ENCODE peak calls at places on chromosomes 12 and 14, in eight cellular contexts. B, E, J, Y, U, F, A and Q are unnamed samples.

GRCh38 chr14:28678887-28679286 is 87.7 kb upstream of the FOXG1 start:
- DNase-seq in J (no peak), E (no peak), B (no peak), Y (no peak), U (no peak), F (no peak), A (no peak), Q (no peak)

GRCh38 chr14:71231521-71232393 is 324.5 kb downstream of the PCNX1 start:
- DNase-seq in B (no peak), J (no peak), Y (no peak), A (peak; percentile 34), F (no peak), E (no peak), U (no peak), Q (no peak)

GRCh38 chr14:85024931-85025330 is 505.0 kb upstream of the FLRT2 start:
- DNase-seq in F (no peak), E (no peak), Y (peak; percentile 9), J (no peak), U (no peak), B (no peak), A (no peak), Q (no peak)

GRCh38 chr12:40164034-40164433 is 58.2 kb upstream of the SLC2A13 start:
- DNase-seq in A (no peak), B (no peak), E (no peak), F (no peak), J (no peak), Y (no peak), U (no peak), Q (no peak)

GRCh38 chr12:6214633-6215032 is 14.4 kb downstream of the CD9 start:
- DNase-seq in J (no peak), F (no peak), E (no peak), U (no peak), B (no peak), A (no peak), Y (no peak), Q (no peak)

GRCh38 chr12:124326104-124326503 is 31.2 kb downstream of the RFLNA start:
- DNase-seq in A (no peak), B (no peak), U (no peak), E (no peak), Y (no peak), F (no peak), J (no peak), Q (no peak)

GRCh38 chr12:124754949-124755800 is 108.5 kb downstream of the SCARB1 start:
- DNase-seq in U (peak; percentile 72), F (peak; percentile 87), Y (peak; percentile 95), A (peak; percentile 93), E (peak; percentile 88), J (peak; percentile 72), B (peak; percentile 67), Q (peak; percentile 74)

GRCh38 chr12:106154781-106155273 is 16.1 kb upstream of the NUAK1 start:
- DNase-seq in F (no peak), U (no peak), A (no peak), E (no peak), J (no peak), Y (no peak), B (no peak), Q (no peak)

GRCh38 chr14:54916061-54916460 is 13.4 kb upstream of the GCH1 start:
- DNase-seq in Y (no peak), F (no peak), U (no peak), J (no peak), A (no peak), E (no peak), B (no peak), Q (no peak)

GRCh38 chr14:105436891-105437722 is 17.5 kb downstream of the MTA1 start:
- DNase-seq in F (no peak), U (no peak), B (no peak), J (no peak), Y (no peak), E (no peak), A (no peak), Q (no peak)

GRCh38 chr12:2877959-2878732 is 1.1 kb downstream of the RHNO1 start:
- DNase-seq in U (no peak), J (no peak), Y (peak; percentile 59), E (no peak), F (peak; percentile 27), B (peak; percentile 53), A (no peak), Q (peak; percentile 43)

GRCh38 chr14:105993814-105994213 is 467.4 kb downstream of the TMEM121 start:
- DNase-seq in F (no peak), U (no peak), J (no peak), Y (no peak), A (no peak), E (no peak), B (no peak), Q (no peak)

GRCh38 chr14:32932921-32933622 is 5.6 kb upstream of the NPAS3 start:
- DNase-seq in A (peak; percentile 62), J (peak; percentile 25), F (no peak), B (no peak), Y (no peak), U (peak; percentile 14), E (no peak), Q (no peak)

GRCh38 chr14:21476526-21476924 is 234 bp downstream of the RAB2B start:
- DNase-seq in U (peak; percentile 89), Y (no peak), F (peak; percentile 66), J (no peak), E (no peak), A (no peak), B (no peak), Q (peak; percentile 94)

GRCh38 chr12:91579516-91580263 is 397.1 kb upstream of the DCN start:
- DNase-seq in B (no peak), F (no peak), A (no peak), Y (no peak), E (no peak), J (no peak), U (no peak), Q (no peak)

GRCh38 chr14:98368214-98368613 is 903.8 kb downstream of the BCL11B start:
- DNase-seq in A (no peak), E (no peak), Y (no peak), U (no peak), F (no peak), J (no peak), B (no peak), Q (no peak)

GRCh38 chr12:65728913-65729793 is 95.1 kb upstream of the HMGA2 start:
- DNase-seq in U (no peak), E (no peak), J (no peak), Y (peak; percentile 13), A (no peak), B (peak; percentile 5), F (peak; percentile 39), Q (no peak)

GRCh38 chr14:45359766-45360165 is 106.8 kb upstream of the MIS18BP1 start:
- DNase-seq in A (no peak), B (peak; percentile 1), U (no peak), F (peak; percentile 55), E (no peak), J (no peak), Y (peak; percentile 48), Q (no peak)

GRCh38 chr12:112126916-112127315 is 1.6 kb downstream of the TRAFD1 start:
- DNase-seq in U (no peak), Y (no peak), B (peak; percentile 59), A (no peak), E (no peak), F (peak; percentile 40), J (no peak), Q (no peak)

GRCh38 chr12:63904653-63905052 is 60.2 kb downstream of the SRGAP1 start:
- DNase-seq in J (no peak), Y (no peak), B (no peak), F (no peak), E (no peak), A (no peak), U (no peak), Q (no peak)

GRCh38 chr12:88015825-88016224 is 13.4 kb downstream of the C12orf50 start:
- DNase-seq in J (no peak), F (no peak), U (no peak), A (no peak), Y (no peak), E (no peak), B (no peak), Q (no peak)

GRCh38 chr14:23164250-23164649 is 19.2 kb downstream of the SLC7A8 start:
- DNase-seq in B (no peak), Y (no peak), J (no peak), F (peak; percentile 48), U (peak; percentile 79), A (no peak), E (no peak), Q (no peak)

GRCh38 chr12:46342562-46343033 is 30.0 kb downstream of the SLC38A2 start:
- DNase-seq in J (no peak), F (no peak), A (peak; percentile 18), B (peak; percentile 63), Y (peak; percentile 49), U (peak; percentile 39), E (no peak), Q (no peak)

GRCh38 chr12:66739266-66739665 is 60.4 kb upstream of the GRIP1 start:
- DNase-seq in J (no peak), F (peak; percentile 0), E (no peak), B (no peak), A (no peak), Y (no peak), U (no peak), Q (no peak)